ENCODE peak calls at places on chromosomes 5 and 9, in seven cellular contexts. M, L, H, A, X, N and K are unnamed samples.

GRCh38 chr9:9746826-9747225 is 866.0 kb downstream of the PTPRD start:
- DNase-seq in M (no peak), L (no peak), H (no peak), A (no peak), X (no peak), N (no peak), K (no peak)

GRCh38 chr5:34627794-34628193 is 28.3 kb upstream of the RAI14 start:
- DNase-seq in M (no peak), L (no peak), H (no peak), A (no peak), X (no peak), N (no peak), K (no peak)

GRCh38 chr9:107750741-107751521 is 261.4 kb upstream of the KLF4 start:
- DNase-seq in M (peak), L (no peak), H (peak), A (no peak), X (peak), N (peak), K (no peak)

GRCh38 chr5:138606378-138606777 is 31.2 kb upstream of the HSPA9 start:
- DNase-seq in M (no peak), L (no peak), H (no peak), A (no peak), X (no peak), N (no peak), K (no peak)

GRCh38 chr9:137383453-137384115 is 39.4 kb downstream of the EXD3 start:
- DNase-seq in M (no peak), L (no peak), H (no peak), A (no peak), X (no peak), N (no peak), K (no peak)

GRCh38 chr5:61993446-61994017 is 312.5 kb upstream of the KIF2A start:
- DNase-seq in M (no peak), L (no peak), H (no peak), A (no peak), X (no peak), N (no peak), K (no peak)

GRCh38 chr5:80884851-80885697 is 75.1 kb upstream of the RASGRF2 start:
- DNase-seq in M (no peak), L (peak), H (no peak), A (no peak), X (no peak), N (no peak), K (no peak)

GRCh38 chr9:117412841-117413240 is 2.0 kb downstream of the ASTN2 start:
- DNase-seq in M (no peak), L (no peak), H (peak), A (no peak), X (no peak), N (no peak), K (no peak)